ENCODE peak calls at places on chromosome 1, in nine cellular contexts. One of them, this sample, is unnamed.

GRCh38 chr1:177164380-177165068 is at the start of gene ASTN1:
- DNase-seq in Peyer's patch: no peak
- DNase-seq in A549: no peak
- DNase-seq in uterus: no peak
- DNase-seq in tibial nerve: no peak
- DNase-seq in sigmoid colon: no peak
- DNase-seq in adrenal gland: peak
- DNase-seq in spleen: no peak
- DNase-seq in ovary: peak
- DNase-seq in this sample: no peak

GRCh38 chr1:30986755-30987154 is 78.2 kb upstream of the SDC3 start:
- DNase-seq in Peyer's patch: no peak
- DNase-seq in A549: no peak
- DNase-seq in uterus: no peak
- DNase-seq in tibial nerve: no peak
- DNase-seq in sigmoid colon: no peak
- DNase-seq in adrenal gland: no peak
- DNase-seq in spleen: no peak
- DNase-seq in ovary: no peak
- DNase-seq in this sample: no peak

GRCh38 chr1:8562222-8562621 is 244.3 kb downstream of the SLC45A1 start:
- DNase-seq in Peyer's patch: no peak
- DNase-seq in A549: no peak
- DNase-seq in uterus: no peak
- DNase-seq in tibial nerve: no peak
- DNase-seq in sigmoid colon: no peak
- DNase-seq in adrenal gland: no peak
- DNase-seq in spleen: no peak
- DNase-seq in ovary: no peak
- DNase-seq in this sample: no peak

GRCh38 chr1:51897699-51898031 is 19.1 kb upstream of the NRDC start:
- DNase-seq in Peyer's patch: no peak
- DNase-seq in A549: peak
- DNase-seq in uterus: no peak
- DNase-seq in tibial nerve: no peak
- DNase-seq in sigmoid colon: no peak
- DNase-seq in adrenal gland: no peak
- DNase-seq in spleen: no peak
- DNase-seq in ovary: no peak
- DNase-seq in this sample: no peak

GRCh38 chr1:239539856-239540255 is 153.5 kb downstream of the CHRM3 start:
- DNase-seq in Peyer's patch: no peak
- DNase-seq in A549: no peak
- DNase-seq in uterus: no peak
- DNase-seq in tibial nerve: no peak
- DNase-seq in sigmoid colon: no peak
- DNase-seq in adrenal gland: no peak
- DNase-seq in spleen: no peak
- DNase-seq in ovary: no peak
- DNase-seq in this sample: no peak

GRCh38 chr1:206455681-206456344 is 14.5 kb upstream of the IKBKE start:
- DNase-seq in Peyer's patch: no peak
- DNase-seq in A549: no peak
- DNase-seq in uterus: no peak
- DNase-seq in tibial nerve: peak
- DNase-seq in sigmoid colon: no peak
- DNase-seq in adrenal gland: no peak
- DNase-seq in spleen: no peak
- DNase-seq in ovary: no peak
- DNase-seq in this sample: no peak

GRCh38 chr1:844472-845026 is 79.2 kb upstream of the SAMD11 start:
- DNase-seq in Peyer's patch: no peak
- DNase-seq in A549: no peak
- DNase-seq in uterus: no peak
- DNase-seq in tibial nerve: no peak
- DNase-seq in sigmoid colon: no peak
- DNase-seq in adrenal gland: no peak
- DNase-seq in spleen: no peak
- DNase-seq in ovary: no peak
- DNase-seq in this sample: no peak

GRCh38 chr1:57142999-57143398 is 177.2 kb upstream of the C8B start:
- DNase-seq in Peyer's patch: no peak
- DNase-seq in A549: no peak
- DNase-seq in uterus: no peak
- DNase-seq in tibial nerve: no peak
- DNase-seq in sigmoid colon: no peak
- DNase-seq in adrenal gland: no peak
- DNase-seq in spleen: no peak
- DNase-seq in ovary: no peak
- DNase-seq in this sample: no peak

GRCh38 chr1:7447736-7448135 is 323.4 kb upstream of the VAMP3 start:
- DNase-seq in Peyer's patch: no peak
- DNase-seq in A549: no peak
- DNase-seq in uterus: no peak
- DNase-seq in tibial nerve: no peak
- DNase-seq in sigmoid colon: no peak
- DNase-seq in adrenal gland: no peak
- DNase-seq in spleen: no peak
- DNase-seq in ovary: no peak
- DNase-seq in this sample: no peak

GRCh38 chr1:7448986-7449385 is 322.1 kb upstream of the VAMP3 start:
- DNase-seq in Peyer's patch: no peak
- DNase-seq in A549: no peak
- DNase-seq in uterus: no peak
- DNase-seq in tibial nerve: no peak
- DNase-seq in sigmoid colon: no peak
- DNase-seq in adrenal gland: no peak
- DNase-seq in spleen: no peak
- DNase-seq in ovary: no peak
- DNase-seq in this sample: no peak

GRCh38 chr1:7450772-7451171 is 320.3 kb upstream of the VAMP3 start:
- DNase-seq in Peyer's patch: no peak
- DNase-seq in A549: no peak
- DNase-seq in uterus: no peak
- DNase-seq in tibial nerve: no peak
- DNase-seq in sigmoid colon: no peak
- DNase-seq in adrenal gland: no peak
- DNase-seq in spleen: no peak
- DNase-seq in ovary: no peak
- DNase-seq in this sample: no peak

GRCh38 chr1:7447093-7447492 is 324.0 kb upstream of the VAMP3 start:
- DNase-seq in Peyer's patch: no peak
- DNase-seq in A549: no peak
- DNase-seq in uterus: no peak
- DNase-seq in tibial nerve: no peak
- DNase-seq in sigmoid colon: no peak
- DNase-seq in adrenal gland: no peak
- DNase-seq in spleen: no peak
- DNase-seq in ovary: no peak
- DNase-seq in this sample: no peak

DNA sequence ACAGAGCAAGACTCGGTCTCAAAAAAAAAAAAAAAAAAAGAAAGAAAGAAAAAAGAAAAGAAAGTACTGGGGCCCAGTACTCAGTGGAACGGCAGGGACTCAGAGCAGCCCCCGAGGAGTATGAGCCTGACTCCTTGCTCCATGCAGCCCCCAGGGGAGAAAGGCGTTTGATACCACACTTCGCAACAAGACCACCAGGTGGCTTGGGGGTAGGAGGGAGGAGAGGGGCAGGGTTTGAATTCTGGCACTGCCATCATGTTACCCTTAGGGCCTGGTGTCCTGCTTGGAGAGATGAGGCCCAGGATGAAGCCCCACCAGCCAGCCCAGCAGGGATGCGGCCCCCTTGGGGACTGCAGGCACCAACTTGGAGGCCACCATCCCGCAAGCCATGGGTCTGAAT is 321.3 kb upstream of the VAMP3 start:
- DNase-seq in Peyer's patch: no peak
- DNase-seq in A549: no peak
- DNase-seq in uterus: no peak
- DNase-seq in tibial nerve: no peak
- DNase-seq in sigmoid colon: no peak
- DNase-seq in adrenal gland: no peak
- DNase-seq in spleen: no peak
- DNase-seq in ovary: no peak
- DNase-seq in this sample: no peak
- TF ChIP-seq CTCF in Peyer's patch: no peak
- TF ChIP-seq CTCF in A549: no peak
- TF ChIP-seq CTCF in uterus: no peak
- TF ChIP-seq CTCF in tibial nerve: no peak
- TF ChIP-seq CTCF in sigmoid colon: no peak
- TF ChIP-seq CTCF in adrenal gland: no peak
- TF ChIP-seq CTCF in spleen: no peak
- TF ChIP-seq CTCF in ovary: no peak
- TF ChIP-seq CTCF in this sample: no peak

DNA sequence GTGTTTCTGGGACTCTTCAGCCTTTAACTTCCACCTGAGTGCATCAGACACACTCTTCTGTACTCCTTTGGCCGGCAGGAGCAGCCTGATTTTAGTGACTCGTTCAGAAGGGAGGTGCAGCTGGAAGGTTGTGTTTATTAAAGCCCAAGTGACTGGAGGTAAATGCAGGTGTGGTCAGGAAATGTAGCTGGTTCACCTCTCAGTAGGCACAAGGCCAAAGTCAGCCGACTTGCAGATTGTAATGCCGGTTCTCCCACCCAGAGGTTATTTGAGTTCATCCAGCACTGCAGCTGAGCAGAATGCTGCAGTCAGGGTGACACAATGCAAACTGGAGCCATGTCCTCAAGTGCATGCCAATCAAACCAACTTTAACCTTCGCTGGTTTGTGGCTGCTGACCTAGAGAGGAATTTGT is 91.5 kb downstream of the SPATA46 start:
- DNase-seq in Peyer's patch: peak
- DNase-seq in A549: no peak
- DNase-seq in uterus: no peak
- DNase-seq in tibial nerve: no peak
- DNase-seq in sigmoid colon: no peak
- DNase-seq in adrenal gland: peak
- DNase-seq in spleen: no peak
- DNase-seq in ovary: no peak
- DNase-seq in this sample: peak
- TF ChIP-seq POLR2A in Peyer's patch: no peak
- TF ChIP-seq POLR2A in A549: no peak
- TF ChIP-seq POLR2A in uterus: no peak
- TF ChIP-seq POLR2A in tibial nerve: no peak
- TF ChIP-seq POLR2A in sigmoid colon: no peak
- TF ChIP-seq POLR2A in adrenal gland: no peak
- TF ChIP-seq POLR2A in spleen: no peak
- TF ChIP-seq POLR2A in ovary: no peak
- TF ChIP-seq POLR2A in this sample: no peak

GRCh38 chr1:181482521-181483083 is 715 bp upstream of the CACNA1E start:
- DNase-seq in Peyer's patch: peak
- DNase-seq in A549: peak
- DNase-seq in uterus: no peak
- DNase-seq in tibial nerve: no peak
- DNase-seq in sigmoid colon: no peak
- DNase-seq in adrenal gland: no peak
- DNase-seq in spleen: peak
- DNase-seq in ovary: no peak
- DNase-seq in this sample: no peak

GRCh38 chr1:181483561-181484291 is 409 bp downstream of the CACNA1E start:
- DNase-seq in Peyer's patch: no peak
- DNase-seq in A549: no peak
- DNase-seq in uterus: no peak
- DNase-seq in tibial nerve: no peak
- DNase-seq in sigmoid colon: no peak
- DNase-seq in adrenal gland: no peak
- DNase-seq in spleen: peak
- DNase-seq in ovary: no peak
- DNase-seq in this sample: no peak

GRCh38 chr1:181479137-181479745 is 4.1 kb upstream of the CACNA1E start:
- DNase-seq in Peyer's patch: no peak
- DNase-seq in A549: peak
- DNase-seq in uterus: peak
- DNase-seq in tibial nerve: peak
- DNase-seq in sigmoid colon: no peak
- DNase-seq in adrenal gland: peak
- DNase-seq in spleen: peak
- DNase-seq in ovary: no peak
- DNase-seq in this sample: no peak

GRCh38 chr1:181483084-181483559 is at the start of gene CACNA1E:
- DNase-seq in Peyer's patch: no peak
- DNase-seq in A549: no peak
- DNase-seq in uterus: no peak
- DNase-seq in tibial nerve: no peak
- DNase-seq in sigmoid colon: no peak
- DNase-seq in adrenal gland: no peak
- DNase-seq in spleen: no peak
- DNase-seq in ovary: no peak
- DNase-seq in this sample: no peak

DNA sequence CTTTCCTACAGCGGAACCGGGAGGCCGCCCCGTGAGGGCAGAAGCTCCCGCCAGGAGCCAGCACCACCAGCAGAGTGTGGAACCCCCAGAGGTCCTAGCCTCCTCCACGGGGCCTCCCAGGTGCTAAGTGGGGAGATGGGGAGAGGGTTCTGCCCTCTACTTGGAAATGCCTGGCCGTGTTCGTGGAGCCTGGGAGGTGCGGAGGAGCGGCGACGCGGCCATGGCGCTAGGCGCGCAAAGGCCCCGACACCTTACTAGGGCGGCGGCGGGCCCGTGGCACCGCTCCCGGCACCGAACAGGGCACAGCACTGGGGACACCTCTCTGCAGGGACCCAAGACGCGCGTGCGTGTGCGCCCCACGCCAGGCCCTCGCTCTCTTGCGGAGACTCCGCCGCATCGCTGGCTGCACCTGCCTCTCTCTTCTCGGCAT is 1.3 kb upstream of the CACNA1E start:
- DNase-seq in Peyer's patch: no peak
- DNase-seq in A549: no peak
- DNase-seq in uterus: no peak
- DNase-seq in tibial nerve: no peak
- DNase-seq in sigmoid colon: no peak
- DNase-seq in adrenal gland: no peak
- DNase-seq in spleen: peak
- DNase-seq in ovary: no peak
- DNase-seq in this sample: no peak
- H3K4me3 ChIP-seq in Peyer's patch: no peak
- H3K4me3 ChIP-seq in A549: no peak
- H3K4me3 ChIP-seq in uterus: no peak
- H3K4me3 ChIP-seq in tibial nerve: peak
- H3K4me3 ChIP-seq in sigmoid colon: no peak
- H3K4me3 ChIP-seq in adrenal gland: no peak
- H3K4me3 ChIP-seq in spleen: peak
- H3K4me3 ChIP-seq in ovary: no peak
- H3K4me3 ChIP-seq in this sample: no peak

GRCh38 chr1:38614861-38615260 is 244.7 kb downstream of the RRAGC start:
- DNase-seq in Peyer's patch: no peak
- DNase-seq in A549: no peak
- DNase-seq in uterus: no peak
- DNase-seq in tibial nerve: no peak
- DNase-seq in sigmoid colon: no peak
- DNase-seq in adrenal gland: no peak
- DNase-seq in spleen: no peak
- DNase-seq in ovary: no peak
- DNase-seq in this sample: no peak
- TF ChIP-seq CTCF in Peyer's patch: no peak
- TF ChIP-seq CTCF in A549: no peak
- TF ChIP-seq CTCF in uterus: no peak
- TF ChIP-seq CTCF in tibial nerve: no peak
- TF ChIP-seq CTCF in sigmoid colon: no peak
- TF ChIP-seq CTCF in adrenal gland: no peak
- TF ChIP-seq CTCF in spleen: no peak
- TF ChIP-seq CTCF in ovary: no peak
- TF ChIP-seq CTCF in this sample: no peak

This sample was measured in breast epithelium.